ENCODE peak calls at places on chromosomes 11 and 22, in nine cellular contexts. M, L, I, Z, S, F, J, P and U are unnamed samples.

GRCh38 chr11:8111636-8112035 is 30.6 kb downstream of the TUB start:
- DNase-seq in M (no peak), L (no peak), I (no peak), Z (no peak), S (no peak), F (no peak), J (no peak), P (no peak), U (no peak)

GRCh38 chr11:57312511-57313021 is 12.2 kb downstream of the TNKS1BP1 start:
- DNase-seq in M (no peak), L (no peak), I (no peak), Z (no peak), S (no peak), F (no peak), J (no peak), P (no peak), U (no peak)

GRCh38 chr11:115325523-115325922 is 178.7 kb downstream of the CADM1 start:
- DNase-seq in M (no peak), L (no peak), I (no peak), Z (no peak), S (no peak), F (no peak), J (no peak), P (no peak), U (no peak)

GRCh38 chr11:1576825-1577224 is 4.8 kb upstream of the DUSP8 start:
- DNase-seq in M (no peak), L (no peak), I (no peak), Z (no peak), S (no peak), F (no peak), J (no peak), P (no peak), U (no peak)

GRCh38 chr11:34232810-34233209 is 125.0 kb downstream of the ABTB2 start:
- DNase-seq in M (no peak), L (no peak), I (peak), Z (no peak), S (no peak), F (no peak), J (no peak), P (no peak), U (no peak)

GRCh38 chr22:43998865-43999264 is 25.2 kb upstream of the PARVB start:
- DNase-seq in M (no peak), L (no peak), I (no peak), Z (no peak), S (no peak), F (no peak), J (no peak), P (no peak), U (no peak)

GRCh38 chr22:42797021-42797420 is 60.1 kb downstream of the ARFGAP3 start:
- DNase-seq in M (no peak), L (no peak), I (no peak), Z (no peak), S (no peak), F (peak), J (no peak), P (no peak), U (peak)

GRCh38 chr11:69870772-69871171 is 51.6 kb upstream of the FGF3 start:
- DNase-seq in M (no peak), L (no peak), I (no peak), Z (no peak), S (no peak), F (peak), J (no peak), P (peak), U (peak)

GRCh38 chr11:43927070-43927469 is 15.4 kb upstream of the C11orf96 start:
- DNase-seq in M (no peak), L (no peak), I (no peak), Z (no peak), S (no peak), F (no peak), J (no peak), P (no peak), U (no peak)

GRCh38 chr22:29689872-29690213 is 30.0 kb upstream of the CABP7 start:
- DNase-seq in M (no peak), L (peak), I (peak), Z (peak), S (peak), F (peak), J (peak), P (peak), U (peak)

GRCh38 chr11:9003573-9004309 is at the start of gene NRIP3:
- DNase-seq in M (peak), L (peak), I (peak), Z (peak), S (peak), F (peak), J (peak), P (no peak), U (peak)

GRCh38 chr11:36288442-36289225 is 590 bp downstream of the COMMD9 start:
- DNase-seq in M (no peak), L (no peak), I (no peak), Z (no peak), S (no peak), F (peak), J (no peak), P (no peak), U (peak)

GRCh38 chr22:24805790-24806662 is at the start of gene SGSM1:
- DNase-seq in M (peak), L (peak), I (peak), Z (peak), S (peak), F (peak), J (peak), P (no peak), U (peak)

GRCh38 chr11:111944139-111944538 is 7.0 kb downstream of the DIXDC1 start:
- DNase-seq in M (no peak), L (peak), I (peak), Z (peak), S (no peak), F (peak), J (peak), P (peak), U (peak)

GRCh38 chr22:19051381-19051780 is 70.8 kb downstream of the DGCR2 start:
- DNase-seq in M (no peak), L (no peak), I (no peak), Z (no peak), S (no peak), F (no peak), J (no peak), P (no peak), U (no peak)

GRCh38 chr11:6588018-6588417 is 15.4 kb downstream of the RRP8 start:
- DNase-seq in M (no peak), L (no peak), I (no peak), Z (no peak), S (no peak), F (no peak), J (no peak), P (no peak), U (no peak)

GRCh38 chr11:117851852-117852251 is 24.6 kb downstream of the FXYD6 start:
- DNase-seq in M (no peak), L (peak), I (no peak), Z (no peak), S (no peak), F (peak), J (no peak), P (no peak), U (no peak)

GRCh38 chr11:118171274-118172062 is 5.0 kb downstream of the SCN2B start:
- DNase-seq in M (peak), L (peak), I (peak), Z (peak), S (peak), F (peak), J (peak), P (no peak), U (peak)

GRCh38 chr22:44391481-44392445 is 79.0 kb upstream of the SHISAL1 start:
- DNase-seq in M (no peak), L (no peak), I (no peak), Z (no peak), S (no peak), F (no peak), J (peak), P (no peak), U (no peak)

GRCh38 chr11:133942594-133942993 is 14.2 kb downstream of the IGSF9B start:
- DNase-seq in M (no peak), L (no peak), I (no peak), Z (no peak), S (no peak), F (no peak), J (no peak), P (no peak), U (no peak)